ENCODE peak calls at places on chromosomes 5 and 9, in five cellular contexts. I is T-helper 2 cell; O is stimulated activated CD4-positive, alpha-beta T cell treated with anti-CD3 and anti-CD28 coated beads, Interleukin-1b, Interleukin-23, amount 100 ng/mL, for 4 hours; W is transverse colon; F is H54. D is an unnamed sample.

GRCh38 chr9:91315191-91315590 is 46.5 kb downstream of the AUH start:
- DNase-seq in I (no peak), O (no peak), W (peak), F (no peak), D (no peak)

GRCh38 chr9:98142182-98142924 is 23.3 kb upstream of the TRIM14 start:
- DNase-seq in I (no peak), O (no peak), W (peak), F (peak), D (peak)

GRCh38 chr5:980001-980588 is 28.5 kb upstream of the NKD2 start:
- DNase-seq in I (no peak), O (no peak), W (no peak), F (no peak), D (no peak)

GRCh38 chr5:77168884-77169254 is 41.6 kb upstream of the PDE8B start:
- DNase-seq in I (no peak), O (no peak), W (peak), F (no peak), D (peak)

GRCh38 chr9:21964925-21965385 is 29.2 kb downstream of the CDKN2A start:
- DNase-seq in I (peak), O (peak), W (peak), F (no peak), D (peak)

GRCh38 chr5:124867064-124867707 is 120.7 kb upstream of the ZNF608 start:
- DNase-seq in I (no peak), O (no peak), W (no peak), F (no peak), D (peak)

GRCh38 chr9:128607642-128608350 is 48.9 kb downstream of the DYNC2I2 start:
- DNase-seq in I (no peak), O (no peak), W (peak), F (no peak), D (peak)

GRCh38 chr5:56569051-56569450 is 246.3 kb upstream of the MAP3K1 start:
- DNase-seq in I (no peak), O (no peak), W (no peak), F (no peak), D (no peak)

GRCh38 chr5:6820851-6821479 is 107.7 kb downstream of the TENT4A start:
- DNase-seq in I (no peak), O (peak), W (peak), F (peak), D (no peak)

GRCh38 chr9:16726023-16726422 is 144.4 kb downstream of the BNC2 start:
- DNase-seq in I (no peak), O (no peak), W (no peak), F (no peak), D (no peak)

GRCh38 chr5:16866795-16867584 is 69.1 kb downstream of the MYO10 start:
- DNase-seq in I (no peak), O (no peak), W (peak), F (no peak), D (no peak)

GRCh38 chr9:87193925-87194380 is 246.6 kb upstream of the GAS1 start:
- DNase-seq in I (no peak), O (no peak), W (no peak), F (no peak), D (no peak)

GRCh38 chr5:3886521-3887461 is 291.2 kb downstream of the IRX1 start:
- DNase-seq in I (no peak), O (no peak), W (no peak), F (no peak), D (no peak)

GRCh38 chr9:79952401-79952800 is 380.6 kb downstream of the TLE4 start:
- DNase-seq in I (no peak), O (no peak), W (no peak), F (no peak), D (no peak)

GRCh38 chr5:43037929-43038510 is 2.1 kb downstream of the ANXA2R start:
- DNase-seq in I (no peak), O (no peak), W (peak), F (no peak), D (no peak)

GRCh38 chr9:18184034-18184800 is 289.7 kb upstream of the ADAMTSL1 start:
- DNase-seq in I (no peak), O (no peak), W (no peak), F (no peak), D (no peak)

GRCh38 chr9:28234899-28235277 is 661.6 kb upstream of the C9orf72 start:
- DNase-seq in I (no peak), O (no peak), W (no peak), F (peak), D (no peak)

GRCh38 chr5:179192891-179193470 is 132.8 kb downstream of the ZNF354C start:
- DNase-seq in I (no peak), O (no peak), W (no peak), F (no peak), D (no peak)

GRCh38 chr9:113682297-113682771 is 193.8 kb upstream of the ZNF618 start:
- DNase-seq in I (no peak), O (peak), W (peak), F (peak), D (peak)

GRCh38 chr9:134551657-134552348 is 89.8 kb upstream of the COL5A1 start:
- DNase-seq in I (no peak), O (no peak), W (no peak), F (peak), D (no peak)

GRCh38 chr9:33676746-33677505 is 118.4 kb upstream of the PRSS3 start:
- DNase-seq in I (peak), O (peak), W (peak), F (no peak), D (peak)

GRCh38 chr9:34378376-34379060 is 1.8 kb upstream of the MYORG start:
- DNase-seq in I (no peak), O (no peak), W (no peak), F (no peak), D (no peak)

GRCh38 chr5:61652916-61653315 is 320.9 kb downstream of the ZSWIM6 start:
- DNase-seq in I (no peak), O (no peak), W (no peak), F (no peak), D (no peak)

GRCh38 chr9:134709512-134710270 is 68.1 kb downstream of the COL5A1 start:
- DNase-seq in I (no peak), O (no peak), W (no peak), F (peak), D (no peak)

GRCh38 chr9:96486351-96487029 is 36.5 kb downstream of the HABP4 start:
- DNase-seq in I (no peak), O (no peak), W (peak), F (peak), D (peak)

GRCh38 chr9:3361115-3361514 is 164.7 kb downstream of the RFX3 start:
- DNase-seq in I (no peak), O (no peak), W (no peak), F (no peak), D (no peak)

GRCh38 chr9:118577121-118577520 is 792.1 kb downstream of the BRINP1 start:
- DNase-seq in I (no peak), O (no peak), W (no peak), F (no peak), D (no peak)

GRCh38 chr5:108620516-108620915 is 127.2 kb upstream of the FER start:
- DNase-seq in I (no peak), O (no peak), W (no peak), F (no peak), D (no peak)

GRCh38 chr5:31743678-31744077 is 104.7 kb downstream of the PDZD2 start:
- DNase-seq in I (no peak), O (no peak), W (no peak), F (no peak), D (no peak)

GRCh38 chr5:56328753-56329560 is 95.8 kb upstream of the ANKRD55 start:
- DNase-seq in I (no peak), O (no peak), W (no peak), F (peak), D (no peak)

GRCh38 chr9:93258419-93258817 is 74.5 kb downstream of the WNK2 start:
- DNase-seq in I (no peak), O (no peak), W (no peak), F (no peak), D (peak)

GRCh38 chr5:98524796-98525195 is 248.7 kb upstream of the RGMB start:
- DNase-seq in I (no peak), O (no peak), W (no peak), F (no peak), D (no peak)

GRCh38 chr5:150208187-150209015 is 18.5 kb downstream of the SLC6A7 start:
- DNase-seq in I (no peak), O (no peak), W (no peak), F (peak), D (no peak)

GRCh38 chr5:163385276-163385675 is 52.1 kb upstream of the CCNG1 start:
- DNase-seq in I (no peak), O (no peak), W (no peak), F (no peak), D (no peak)

GRCh38 chr5:141940695-141941271 is 17.1 kb downstream of the DELE1 start:
- DNase-seq in I (no peak), O (no peak), W (no peak), F (no peak), D (peak)

D was measured in adrenal gland.